ENCODE peak calls at places on chromosomes 11 and 22, in four cellular contexts. I is EH, M is pulmonary artery endothelial cell, H is COR-L47. Z is an unnamed sample.

GRCh38 chr11:68341557-68342458 is 29.4 kb downstream of the LRP5 start:
- DNase-seq in I (no peak), M (no peak), H (no peak), Z (no peak)

GRCh38 chr22:29224859-29225410 is 19.2 kb downstream of the EMID1 start:
- DNase-seq in I (no peak), M (no peak), H (no peak), Z (no peak)

GRCh38 chr11:12144306-12145174 is 34.1 kb downstream of the MICAL2 start:
- DNase-seq in I (no peak), M (no peak), H (no peak), Z (no peak)

GRCh38 chr11:16946477-16947282 is 67.5 kb downstream of the PLEKHA7 start:
- DNase-seq in I (no peak), M (no peak), H (no peak), Z (no peak)

GRCh38 chr11:64146036-64146943 is 19.6 kb downstream of the MACROD1 start:
- DNase-seq in I (peak), M (no peak), H (peak), Z (peak)

GRCh38 chr11:120431633-120432032 is 79.9 kb upstream of the GRIK4 start:
- DNase-seq in I (peak), M (no peak), H (no peak), Z (peak)

GRCh38 chr22:46017166-46017565 is 40.2 kb upstream of the WNT7B start:
- DNase-seq in I (peak), M (no peak), H (no peak), Z (no peak)

GRCh38 chr11:14075118-14075601 is 112.6 kb downstream of the SPON1 start:
- DNase-seq in I (peak), M (no peak), H (no peak), Z (no peak)

GRCh38 chr11:71251761-71252433 is 480 bp downstream of the SHANK2 start:
- DNase-seq in I (no peak), M (no peak), H (peak), Z (peak)

GRCh38 chr11:88414981-88415391 is 77.5 kb upstream of the CTSC start:
- DNase-seq in I (peak), M (no peak), H (peak), Z (peak)

GRCh38 chr11:107567739-107568335 is 2.3 kb upstream of the ALKBH8 start:
- DNase-seq in I (no peak), M (no peak), H (no peak), Z (peak)

GRCh38 chr11:89495951-89496350 is 4.8 kb upstream of the NOX4 start:
- DNase-seq in I (peak), M (peak), H (no peak), Z (no peak)

GRCh38 chr22:50595189-50595588 is 5.4 kb upstream of the MAPK8IP2 start:
- DNase-seq in I (no peak), M (no peak), H (no peak), Z (no peak)

GRCh38 chr11:47373876-47374820 is 4.2 kb downstream of the SPI1 start:
- DNase-seq in I (peak), M (peak), H (peak), Z (peak)

GRCh38 chr11:121564948-121565684 is 112.3 kb upstream of the SORL1-AS1 start:
- DNase-seq in I (no peak), M (no peak), H (no peak), Z (peak)

GRCh38 chr11:64765291-64765803 is 5.6 kb upstream of the PYGM start:
- DNase-seq in I (no peak), M (no peak), H (no peak), Z (peak)

GRCh38 chr11:92224394-92225205 is at the start of gene FAT3:
- DNase-seq in I (peak), M (no peak), H (peak), Z (peak)

GRCh38 chr11:70063555-70063954 is 14.6 kb upstream of the ANO1 start:
- DNase-seq in I (no peak), M (no peak), H (no peak), Z (no peak)

GRCh38 chr22:42056757-42057511 is 13.7 kb downstream of the NAGA start:
- DNase-seq in I (no peak), M (no peak), H (no peak), Z (no peak)

GRCh38 chr11:8867856-8868705 is 42.9 kb upstream of the AKIP1 start:
- DNase-seq in I (peak), M (no peak), H (no peak), Z (peak)

GRCh38 chr22:42920101-42920820 is 63.2 kb upstream of the ARFGAP3 start:
- DNase-seq in I (peak), M (no peak), H (no peak), Z (no peak)

GRCh38 chr22:32911526-32911925 is 110.0 kb downstream of the TIMP3 start:
- DNase-seq in I (peak), M (no peak), H (no peak), Z (no peak)

GRCh38 chr22:42564699-42565098 is 10.9 kb downstream of the SERHL2 start:
- DNase-seq in I (no peak), M (no peak), H (no peak), Z (no peak)

GRCh38 chr11:82843057-82843795 is 57.0 kb downstream of the PRCP start:
- DNase-seq in I (no peak), M (no peak), H (no peak), Z (peak)

GRCh38 chr22:49570032-49570848 is 257.4 kb downstream of the BRD1 start:
- DNase-seq in I (no peak), M (no peak), H (no peak), Z (no peak)

Z was measured in DMS53.